ENCODE peak calls at places on chromosomes 3 and 15, in six cellular contexts. One of them, this sample, is unnamed.

GRCh38 chr15:55389276-55389631 is 18.9 kb downstream of the CCPG1 start:
- DNase-seq in fibroblast of lung: peak; percentile 5
- DNase-seq in GM23248: peak; percentile 38
- DNase-seq in PC-3: peak; percentile 80
- DNase-seq in mammary epithelial cell: peak; percentile 77
- DNase-seq in astrocyte: peak; percentile 36
- DNase-seq in this sample: no peak

GRCh38 chr3:127549826-127550487 is 40.6 kb downstream of the TPRA1 start:
- DNase-seq in astrocyte: no peak
- DNase-seq in mammary epithelial cell: no peak
- DNase-seq in PC-3: peak; percentile 35
- DNase-seq in GM23248: no peak
- DNase-seq in fibroblast of lung: no peak
- DNase-seq in this sample: no peak

GRCh38 chr3:53795176-53795575 is 51.0 kb downstream of the CHDH start:
- DNase-seq in GM23248: peak; percentile 30
- DNase-seq in mammary epithelial cell: peak; percentile 92
- DNase-seq in fibroblast of lung: no peak
- DNase-seq in PC-3: peak; percentile 67
- DNase-seq in astrocyte: no peak
- DNase-seq in this sample: no peak

GRCh38 chr3:99925584-99925983 is 107.9 kb downstream of the CMSS1 start:
- DNase-seq in mammary epithelial cell: peak; percentile 77
- DNase-seq in GM23248: peak; percentile 87
- DNase-seq in PC-3: peak; percentile 89
- DNase-seq in fibroblast of lung: peak; percentile 70
- DNase-seq in astrocyte: peak; percentile 86
- DNase-seq in this sample: no peak

GRCh38 chr3:156433910-156434309 is 121.0 kb downstream of the SSR3 start:
- DNase-seq in GM23248: peak; percentile 23
- DNase-seq in PC-3: no peak
- DNase-seq in mammary epithelial cell: no peak
- DNase-seq in fibroblast of lung: peak; percentile 32
- DNase-seq in astrocyte: peak; percentile 46
- DNase-seq in this sample: no peak

GRCh38 chr3:33174711-33175409 is 43.8 kb downstream of the SUSD5 start:
- DNase-seq in PC-3: no peak
- DNase-seq in GM23248: no peak
- DNase-seq in fibroblast of lung: peak; percentile 3
- DNase-seq in mammary epithelial cell: no peak
- DNase-seq in astrocyte: no peak
- DNase-seq in this sample: no peak

GRCh38 chr3:66486646-66487045 is 14.2 kb downstream of the LRIG1 start:
- DNase-seq in GM23248: peak; percentile 88
- DNase-seq in PC-3: no peak
- DNase-seq in astrocyte: peak; percentile 92
- DNase-seq in mammary epithelial cell: no peak
- DNase-seq in fibroblast of lung: peak; percentile 93
- DNase-seq in this sample: no peak

GRCh38 chr15:68715111-68715510 is 105.6 kb downstream of the ANP32A start:
- DNase-seq in mammary epithelial cell: no peak
- DNase-seq in fibroblast of lung: no peak
- DNase-seq in GM23248: no peak
- DNase-seq in astrocyte: no peak
- DNase-seq in PC-3: no peak
- DNase-seq in this sample: no peak

GRCh38 chr15:61198722-61199121 is 30.4 kb downstream of the RORA start:
- DNase-seq in mammary epithelial cell: no peak
- DNase-seq in GM23248: no peak
- DNase-seq in astrocyte: no peak
- DNase-seq in fibroblast of lung: no peak
- DNase-seq in PC-3: no peak
- DNase-seq in this sample: no peak

GRCh38 chr3:64501298-64501906 is 186.4 kb downstream of the ADAMTS9 start:
- DNase-seq in astrocyte: peak; percentile 65
- DNase-seq in mammary epithelial cell: no peak
- DNase-seq in fibroblast of lung: peak; percentile 74
- DNase-seq in GM23248: no peak
- DNase-seq in PC-3: no peak
- DNase-seq in this sample: no peak

DNA sequence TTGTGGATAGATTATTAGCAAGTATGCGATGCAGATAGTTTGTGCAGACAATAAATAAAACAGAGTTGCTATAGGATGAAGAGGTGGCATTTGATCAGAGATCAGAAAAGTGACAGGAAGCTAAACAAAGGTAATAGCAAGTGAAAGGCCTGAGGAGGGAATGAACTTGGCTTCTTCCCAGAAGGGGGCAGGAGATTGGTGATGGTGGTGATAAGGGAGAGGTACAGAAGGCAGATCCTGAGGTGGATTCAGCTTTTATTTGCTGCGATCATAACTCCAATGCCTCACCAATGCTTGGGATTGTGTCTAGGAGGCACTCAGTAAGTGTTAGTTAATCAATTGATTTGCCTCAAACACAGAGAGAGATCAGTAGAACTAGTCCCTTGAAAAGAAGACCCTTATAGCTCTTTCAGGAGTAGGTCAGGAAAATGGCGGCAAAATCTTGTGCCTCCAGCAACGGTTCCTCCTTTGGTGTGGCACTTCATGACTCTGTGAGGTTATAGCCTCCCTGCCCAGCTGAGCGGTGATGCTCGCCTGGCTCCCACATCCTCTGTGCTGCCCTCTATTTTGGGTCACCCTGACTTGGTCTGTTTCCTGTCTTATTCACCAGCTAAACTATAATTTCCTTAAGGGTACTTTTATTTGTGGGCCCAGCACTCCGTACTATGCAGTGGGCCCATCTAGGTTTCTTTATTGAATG is 37.5 kb downstream of the TGFBR2 start:
- DNase-seq in mammary epithelial cell: no peak
- DNase-seq in PC-3: no peak
- DNase-seq in astrocyte: no peak
- DNase-seq in fibroblast of lung: no peak
- DNase-seq in GM23248: no peak
- DNase-seq in this sample: peak; percentile 68
- H2AFZ ChIP-seq in mammary epithelial cell: no peak overlapping the region
- H2AFZ ChIP-seq in PC-3: no peak overlapping the region
- H2AFZ ChIP-seq in astrocyte: no peak overlapping the region
- H2AFZ ChIP-seq in fibroblast of lung: no peak overlapping the region
- H2AFZ ChIP-seq in GM23248: no peak overlapping the region
- H2AFZ ChIP-seq in this sample: no peak overlapping the region

GRCh38 chr3:81477740-81478139 is 283.7 kb downstream of the GBE1 start:
- DNase-seq in fibroblast of lung: no peak
- DNase-seq in mammary epithelial cell: no peak
- DNase-seq in astrocyte: no peak
- DNase-seq in GM23248: no peak
- DNase-seq in PC-3: no peak
- DNase-seq in this sample: no peak
- H3K4me2 ChIP-seq in fibroblast of lung: no peak overlapping the region
- H3K4me2 ChIP-seq in mammary epithelial cell: no peak overlapping the region
- H3K4me2 ChIP-seq in astrocyte: no peak overlapping the region
- H3K4me2 ChIP-seq in GM23248: no peak overlapping the region
- H3K4me2 ChIP-seq in PC-3: no peak overlapping the region
- H3K4me2 ChIP-seq in this sample: no peak overlapping the region

GRCh38 chr3:42489116-42489936 is 13.1 kb upstream of the VIPR1 start:
- DNase-seq in astrocyte: no peak
- DNase-seq in mammary epithelial cell: no peak
- DNase-seq in PC-3: no peak
- DNase-seq in GM23248: no peak
- DNase-seq in fibroblast of lung: no peak
- DNase-seq in this sample: no peak
- H2AFZ ChIP-seq in astrocyte: no peak overlapping the region
- H2AFZ ChIP-seq in mammary epithelial cell: peak overlapping the region; percentile 52
- H2AFZ ChIP-seq in PC-3: no peak overlapping the region
- H2AFZ ChIP-seq in GM23248: no peak overlapping the region
- H2AFZ ChIP-seq in fibroblast of lung: no peak overlapping the region
- H2AFZ ChIP-seq in this sample: no peak overlapping the region

GRCh38 chr3:143601738-143602480 is 246.4 kb downstream of the SLC9A9 start:
- DNase-seq in mammary epithelial cell: peak; percentile 87
- DNase-seq in GM23248: no peak
- DNase-seq in astrocyte: peak; percentile 48
- DNase-seq in fibroblast of lung: peak; percentile 79
- DNase-seq in PC-3: peak; percentile 25
- DNase-seq in this sample: no peak

GRCh38 chr3:143597774-143598652 is 250.3 kb downstream of the SLC9A9 start:
- DNase-seq in mammary epithelial cell: no peak
- DNase-seq in astrocyte: no peak
- DNase-seq in GM23248: no peak
- DNase-seq in fibroblast of lung: no peak
- DNase-seq in PC-3: peak; percentile 24
- DNase-seq in this sample: no peak

GRCh38 chr3:143604402-143604801 is 243.9 kb downstream of the SLC9A9 start:
- DNase-seq in PC-3: no peak
- DNase-seq in fibroblast of lung: no peak
- DNase-seq in mammary epithelial cell: no peak
- DNase-seq in GM23248: no peak
- DNase-seq in astrocyte: no peak
- DNase-seq in this sample: no peak

GRCh38 chr3:143603774-143604173 is 244.5 kb downstream of the SLC9A9 start:
- DNase-seq in fibroblast of lung: no peak
- DNase-seq in PC-3: no peak
- DNase-seq in GM23248: no peak
- DNase-seq in astrocyte: no peak
- DNase-seq in mammary epithelial cell: no peak
- DNase-seq in this sample: no peak

GRCh38 chr3:143600762-143601161 is 247.5 kb downstream of the SLC9A9 start:
- DNase-seq in mammary epithelial cell: no peak
- DNase-seq in fibroblast of lung: peak; percentile 77
- DNase-seq in GM23248: no peak
- DNase-seq in astrocyte: peak; percentile 7
- DNase-seq in PC-3: no peak
- DNase-seq in this sample: no peak
- H3K4me2 ChIP-seq in mammary epithelial cell: no peak overlapping the region
- H3K4me2 ChIP-seq in fibroblast of lung: no peak overlapping the region
- H3K4me2 ChIP-seq in GM23248: no peak overlapping the region
- H3K4me2 ChIP-seq in astrocyte: no peak overlapping the region
- H3K4me2 ChIP-seq in PC-3: no peak overlapping the region
- H3K4me2 ChIP-seq in this sample: no peak overlapping the region

DNA sequence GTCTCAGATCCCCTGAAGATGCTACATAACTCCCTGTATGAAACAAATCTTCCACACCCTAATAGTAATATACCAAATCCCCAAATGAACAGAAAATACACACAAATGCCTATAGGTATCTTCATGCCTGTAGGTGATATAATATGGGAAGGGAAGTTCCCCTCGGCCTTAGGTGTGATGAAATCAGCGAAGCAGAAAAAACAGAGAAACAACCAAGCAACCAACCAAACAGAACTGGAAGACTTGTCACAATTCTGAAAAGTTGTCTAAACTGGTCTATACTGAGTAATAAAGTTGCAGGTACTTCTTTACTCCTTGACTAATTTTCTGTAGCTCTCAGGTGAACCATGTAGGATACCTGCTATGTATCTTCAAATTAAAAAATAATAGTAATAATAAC is 82.2 kb upstream of the SATB1 start:
- DNase-seq in mammary epithelial cell: no peak
- DNase-seq in GM23248: no peak
- DNase-seq in astrocyte: no peak
- DNase-seq in PC-3: no peak
- DNase-seq in fibroblast of lung: no peak
- DNase-seq in this sample: no peak
- H2AFZ ChIP-seq in mammary epithelial cell: no peak overlapping the region
- H2AFZ ChIP-seq in GM23248: no peak overlapping the region
- H2AFZ ChIP-seq in astrocyte: no peak overlapping the region
- H2AFZ ChIP-seq in PC-3: no peak overlapping the region
- H2AFZ ChIP-seq in fibroblast of lung: no peak overlapping the region
- H2AFZ ChIP-seq in this sample: no peak overlapping the region